ENCODE peak calls at places on chromosomes 12 and 14, in eight cellular contexts. Q is Peyer's patch, U is neural crest cell, C is RWPE1, G is A549, Y is psoas muscle, W is tibial artery, I is lower lobe of right lung. K is an unnamed sample.

GRCh38 chr14:38047518-38047917 is 160.2 kb upstream of the SSTR1 start:
- DNase-seq in Q (no peak), U (no peak), C (no peak), G (no peak), Y (no peak), W (no peak), I (no peak), K (no peak)

GRCh38 chr12:112252184-112252583 is 126.8 kb downstream of the TRAFD1 start:
- DNase-seq in Q (no peak), U (no peak), C (peak), G (no peak), Y (no peak), W (no peak), I (peak), K (no peak)

GRCh38 chr12:131612092-131612755 is 98.7 kb upstream of the SFSWAP start:
- DNase-seq in Q (no peak), U (no peak), C (no peak), G (no peak), Y (no peak), W (no peak), I (no peak), K (no peak)

GRCh38 chr14:76203086-76204001 is 51.6 kb downstream of the GPATCH2L start:
- DNase-seq in Q (peak), U (no peak), C (peak), G (peak), Y (no peak), W (no peak), I (no peak), K (no peak)

GRCh38 chr12:61097991-61098580 is 1162.1 kb upstream of the USP15 start:
- DNase-seq in Q (no peak), U (no peak), C (no peak), G (no peak), Y (no peak), W (no peak), I (no peak), K (no peak)

GRCh38 chr14:100330007-100330344 is 6.8 kb downstream of the SLC25A47 start:
- DNase-seq in Q (no peak), U (no peak), C (no peak), G (no peak), Y (no peak), W (no peak), I (no peak), K (no peak)

GRCh38 chr12:42495244-42495643 is 94.3 kb downstream of the PRICKLE1 start:
- DNase-seq in Q (no peak), U (no peak), C (no peak), G (no peak), Y (no peak), W (no peak), I (no peak), K (no peak)

GRCh38 chr12:96368233-96368632 is 32.0 kb downstream of the CDK17 start:
- DNase-seq in Q (no peak), U (no peak), C (no peak), G (no peak), Y (no peak), W (peak), I (no peak), K (no peak)

GRCh38 chr14:105086833-105087307 is 21.6 kb upstream of the GPR132 start:
- DNase-seq in Q (peak), U (peak), C (peak), G (peak), Y (peak), W (peak), I (peak), K (peak)

GRCh38 chr12:65666876-65667275 is 157.4 kb upstream of the HMGA2 start:
- DNase-seq in Q (no peak), U (no peak), C (no peak), G (no peak), Y (no peak), W (no peak), I (no peak), K (no peak)

GRCh38 chr12:132600048-132601032 is 10.0 kb downstream of the LRCOL1 start:
- DNase-seq in Q (peak), U (peak), C (peak), G (peak), Y (peak), W (peak), I (peak), K (no peak)

GRCh38 chr12:120666577-120667390 is 20.2 kb upstream of the MLEC start:
- DNase-seq in Q (no peak), U (no peak), C (no peak), G (no peak), Y (no peak), W (no peak), I (peak), K (peak)

GRCh38 chr14:55129428-55130193 is 559 bp downstream of the LGALS3 start:
- DNase-seq in Q (peak), U (peak), C (peak), G (peak), Y (peak), W (peak), I (peak), K (peak)

GRCh38 chr12:124713436-124714082 is 146.1 kb upstream of the NCOR2 start:
- DNase-seq in Q (no peak), U (no peak), C (no peak), G (no peak), Y (no peak), W (peak), I (no peak), K (no peak)

GRCh38 chr12:120086801-120087621 is 29.5 kb downstream of the RAB35 start:
- DNase-seq in Q (peak), U (peak), C (peak), G (peak), Y (peak), W (peak), I (peak), K (peak)

GRCh38 chr12:77893918-77894317 is 63.2 kb downstream of the NAV3 start:
- DNase-seq in Q (peak), U (no peak), C (no peak), G (peak), Y (no peak), W (no peak), I (no peak), K (no peak)

GRCh38 chr12:89351489-89352241 is 636 bp downstream of the DUSP6 start:
- DNase-seq in Q (peak), U (peak), C (no peak), G (peak), Y (peak), W (no peak), I (peak), K (peak)

DNA sequence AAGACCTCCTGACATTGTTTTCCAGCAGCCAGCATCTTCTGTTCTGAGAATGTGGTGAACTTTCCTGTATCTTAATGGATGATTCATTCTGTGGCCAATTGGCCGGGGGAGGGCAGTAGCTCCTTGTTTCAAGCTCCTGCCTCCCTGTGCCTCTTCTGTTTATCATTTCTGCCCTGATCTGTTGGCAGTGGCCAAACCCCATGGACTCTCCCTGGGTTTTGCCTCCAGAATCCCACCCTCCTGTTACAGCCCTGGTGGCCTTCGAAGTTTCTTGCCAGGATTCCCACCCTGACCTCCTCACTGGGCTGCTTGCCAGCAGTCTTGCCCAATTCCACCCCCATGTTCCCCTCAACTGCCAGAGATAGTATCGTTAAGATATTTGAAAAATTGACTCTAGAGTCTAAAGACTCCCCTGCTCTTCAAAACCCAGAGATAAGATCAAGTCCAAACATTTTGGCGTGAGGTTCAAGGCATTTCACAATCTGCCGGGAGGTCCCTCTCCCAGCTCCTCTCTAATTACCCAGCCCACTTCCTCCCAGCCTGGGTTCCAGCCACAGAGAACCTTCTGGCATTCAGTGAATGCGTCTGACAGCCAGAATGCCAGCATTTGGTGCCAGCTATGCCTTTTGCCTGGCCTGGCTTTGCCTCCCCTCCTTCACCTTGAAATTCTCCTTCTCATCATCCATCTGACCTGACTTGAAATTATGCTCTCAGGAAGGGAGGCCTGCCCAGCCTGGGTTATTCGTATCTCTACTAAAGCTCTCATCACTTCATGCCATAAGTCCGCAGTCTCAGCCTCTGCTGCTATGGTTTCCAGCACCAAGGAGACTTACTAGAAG is 37.7 kb upstream of the TXNRD1 start:
- DNase-seq in Q (peak), U (no peak), C (peak), G (peak), Y (peak), W (peak), I (peak), K (no peak)
- TF ChIP-seq CTCF in Q (no peak), U (no peak), C (peak), G (peak), Y (no peak), W (peak), I (peak), K (peak)

GRCh38 chr14:97301931-97302559 is 504.9 kb downstream of the VRK1 start:
- DNase-seq in Q (no peak), U (no peak), C (no peak), G (no peak), Y (no peak), W (no peak), I (no peak), K (no peak)

GRCh38 chr14:97298775-97299174 is 501.6 kb downstream of the VRK1 start:
- DNase-seq in Q (no peak), U (no peak), C (no peak), G (no peak), Y (no peak), W (no peak), I (no peak), K (no peak)

GRCh38 chr14:97295108-97295710 is 498.0 kb downstream of the VRK1 start:
- DNase-seq in Q (no peak), U (no peak), C (no peak), G (no peak), Y (no peak), W (no peak), I (no peak), K (no peak)

GRCh38 chr14:97299661-97300060 is 502.5 kb downstream of the VRK1 start:
- DNase-seq in Q (no peak), U (no peak), C (no peak), G (no peak), Y (no peak), W (no peak), I (no peak), K (no peak)

GRCh38 chr14:97298331-97298730 is 501.1 kb downstream of the VRK1 start:
- DNase-seq in Q (no peak), U (no peak), C (no peak), G (peak), Y (no peak), W (no peak), I (no peak), K (no peak)
- TF ChIP-seq CTCF in Q (no peak), U (peak), C (no peak), G (peak), Y (no peak), W (no peak), I (no peak), K (no peak)

GRCh38 chr14:69252851-69253250 is 7.1 kb upstream of the GALNT16 start:
- DNase-seq in Q (no peak), U (no peak), C (no peak), G (no peak), Y (no peak), W (no peak), I (no peak), K (no peak)
- TF ChIP-seq CTCF in Q (no peak), U (no peak), C (no peak), G (no peak), Y (no peak), W (no peak), I (no peak), K (no peak)

GRCh38 chr14:69964841-69965240 is 85.6 kb downstream of the SMOC1 start:
- DNase-seq in Q (no peak), U (no peak), C (peak), G (no peak), Y (no peak), W (no peak), I (no peak), K (no peak)
- TF ChIP-seq CTCF in Q (no peak), U (no peak), C (no peak), G (no peak), Y (no peak), W (no peak), I (no peak), K (no peak)

GRCh38 chr14:59918824-59919581 is 941 bp upstream of the LRRC9 start:
- DNase-seq in Q (no peak), U (no peak), C (peak), G (peak), Y (peak), W (no peak), I (peak), K (no peak)
- TF ChIP-seq CTCF in Q (peak), U (peak), C (peak), G (peak), Y (peak), W (peak), I (peak), K (peak)

GRCh38 chr12:109483346-109483745 is 5.9 kb downstream of the UBE3B start:
- DNase-seq in Q (no peak), U (no peak), C (no peak), G (no peak), Y (no peak), W (no peak), I (no peak), K (no peak)
- TF ChIP-seq CTCF in Q (no peak), U (no peak), C (no peak), G (no peak), Y (no peak), W (no peak), I (no peak), K (no peak)

GRCh38 chr14:51093371-51094281 is 1.3 kb downstream of the TRIM9 start:
- DNase-seq in Q (peak), U (peak), C (no peak), G (peak), Y (no peak), W (no peak), I (no peak), K (peak)
- TF ChIP-seq CTCF in Q (no peak), U (peak), C (peak), G (peak), Y (no peak), W (no peak), I (no peak), K (peak)

K was measured in chondrocyte.